ENCODE peak calls at places on chromosome 1, in six cellular contexts. Z is ascending aorta; H is endodermal cell; Y is RWPE2; O is A549; V is CD8-positive, alpha-beta T cell. I is an unnamed sample.
A peak's percentile ranks its signal among the peaks of the same experiment; 100 is the strongest.

GRCh38 chr1:28123461-28123961 is 35.1 kb upstream of the EYA3 start:
- DNase-seq in O (peak; percentile 62), H (no peak), V (no peak), Y (no peak), Z (no peak), I (peak; percentile 26)

GRCh38 chr1:96416111-96416595 is 305.4 kb upstream of the PTBP2 start:
- DNase-seq in H (no peak), Z (peak; percentile 87), V (no peak), O (no peak), Y (peak; percentile 73), I (peak; percentile 75)

GRCh38 chr1:28249013-28249870 is 10.1 kb upstream of the SESN2 start:
- DNase-seq in O (peak; percentile 83), Y (no peak), V (peak; percentile 35), H (no peak), Z (peak; percentile 83), I (peak; percentile 89)

GRCh38 chr1:23984417-23985186 is 4.5 kb upstream of the SRSF10 start:
- DNase-seq in Z (no peak), O (peak; percentile 45), Y (peak; percentile 81), H (no peak), V (no peak), I (peak; percentile 31)

GRCh38 chr1:221873663-221874062 is 131.8 kb upstream of the DUSP10 start:
- DNase-seq in O (no peak), Z (no peak), V (no peak), Y (no peak), H (no peak), I (no peak)

GRCh38 chr1:222326004-222326709 is 221.7 kb downstream of the HHIPL2 start:
- DNase-seq in Z (no peak), O (no peak), Y (no peak), V (no peak), H (no peak), I (no peak)

GRCh38 chr1:224433671-224434446 is 738 bp downstream of the WDR26 start:
- DNase-seq in H (peak; percentile 68), O (no peak), Z (peak; percentile 75), V (peak; percentile 46), Y (no peak), I (no peak)

GRCh38 chr1:199054706-199055105 is 415.9 kb downstream of the PTPRC start:
- DNase-seq in Z (no peak), H (no peak), V (no peak), Y (no peak), O (no peak), I (no peak)

GRCh38 chr1:24080131-24080530 is 31.8 kb downstream of the MYOM3 start:
- DNase-seq in Y (no peak), Z (no peak), V (no peak), O (no peak), H (no peak), I (no peak)

GRCh38 chr1:174995121-174995520 is 4.6 kb upstream of the CACYBP start:
- DNase-seq in Z (no peak), Y (no peak), O (no peak), H (no peak), V (no peak), I (no peak)

GRCh38 chr1:209900734-209901133 is 37.3 kb upstream of the SYT14 start:
- DNase-seq in Z (no peak), H (no peak), V (no peak), O (no peak), Y (no peak), I (peak; percentile 71)

GRCh38 chr1:174051956-174052355 is 29.8 kb upstream of the RC3H1 start:
- DNase-seq in Y (no peak), O (no peak), V (no peak), H (no peak), Z (no peak), I (no peak)

GRCh38 chr1:37940299-37940947 is 6.4 kb downstream of the INPP5B start:
- DNase-seq in Y (no peak), O (no peak), Z (no peak), H (no peak), V (no peak), I (no peak)

GRCh38 chr1:20048563-20048962 is 21.4 kb upstream of the PLA2G5 start:
- DNase-seq in V (no peak), O (no peak), Z (no peak), Y (no peak), H (no peak), I (no peak)

GRCh38 chr1:180247580-180247979 is 17.5 kb downstream of the LHX4 start:
- DNase-seq in O (no peak), Y (no peak), V (no peak), Z (no peak), H (no peak), I (no peak)

GRCh38 chr1:180249725-180250498 is 19.8 kb downstream of the LHX4 start:
- DNase-seq in Z (no peak), V (no peak), Y (no peak), H (no peak), O (no peak), I (no peak)

GRCh38 chr1:180250499-180250770 is 20.4 kb downstream of the LHX4 start:
- DNase-seq in V (no peak), Z (no peak), H (no peak), Y (peak; percentile 52), O (no peak), I (no peak)

GRCh38 chr1:180248176-180248575 is 18.1 kb downstream of the LHX4 start:
- DNase-seq in Z (no peak), H (no peak), V (no peak), Y (no peak), O (no peak), I (no peak)

GRCh38 chr1:180248731-180249681 is 18.9 kb downstream of the LHX4 start:
- DNase-seq in Y (peak; percentile 38), V (no peak), Z (no peak), O (no peak), H (peak; percentile 90), I (no peak)
- TF ChIP-seq CTCF in Y (no peak), V (no peak), Z (no peak), O (no peak), H (peak; percentile 75), I (no peak)

GRCh38 chr1:32321712-32322291 is 14.2 kb downstream of the MARCKSL1 start:
- DNase-seq in O (peak; percentile 88), H (no peak), V (peak; percentile 33), Z (no peak), Y (no peak), I (no peak)
- H3K27ac ChIP-seq in O (peak overlapping the region; percentile 87), H (no peak overlapping the region), V (peak overlapping the region; percentile 29), Z (no peak overlapping the region), Y (no peak overlapping the region), I (peak overlapping the region; percentile 11)

GRCh38 chr1:161373442-161373841 is 5.8 kb upstream of the CFAP126 start:
- DNase-seq in O (no peak), V (no peak), H (no peak), Z (no peak), Y (no peak), I (no peak)

GRCh38 chr1:161364332-161364731 is 3.3 kb downstream of the CFAP126 start:
- DNase-seq in Y (no peak), O (no peak), V (no peak), H (no peak), Z (no peak), I (no peak)

GRCh38 chr1:161365207-161365606 is 2.5 kb downstream of the CFAP126 start:
- DNase-seq in Y (no peak), O (no peak), H (no peak), V (no peak), Z (no peak), I (no peak)

DNA sequence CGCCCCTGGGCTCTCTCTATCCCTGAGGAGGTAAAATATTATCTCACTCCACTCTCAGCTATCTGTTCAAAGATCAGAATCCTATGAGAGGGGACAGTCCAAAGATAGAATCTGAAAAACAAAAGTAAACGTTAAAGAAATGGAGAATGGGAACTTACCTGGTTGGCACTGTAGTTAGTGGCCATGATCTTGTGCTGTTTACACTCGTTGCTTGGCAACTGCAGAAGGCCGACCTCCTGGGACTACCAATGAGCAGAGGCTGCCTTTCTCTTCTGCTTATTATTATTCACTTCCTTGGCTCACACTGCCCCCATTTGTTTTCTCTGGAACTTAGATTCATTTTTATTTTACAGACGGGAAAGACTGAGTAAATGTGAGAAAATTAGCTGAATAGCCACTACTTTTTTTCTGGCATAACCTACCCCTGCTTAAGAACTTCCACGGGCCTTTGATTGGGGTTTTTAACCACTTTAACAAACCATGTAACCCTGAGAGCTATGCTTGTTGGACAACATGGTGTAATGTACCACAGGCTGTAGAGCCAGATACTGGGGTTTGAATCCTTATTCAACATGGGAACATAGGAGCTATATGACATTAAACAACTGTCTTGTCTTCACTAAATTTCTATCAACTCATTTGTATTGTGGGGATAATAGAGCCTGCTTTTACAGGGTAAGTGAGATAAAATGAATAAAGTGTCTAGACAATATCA is at the start of gene CFAP126:
- DNase-seq in H (peak; percentile 85), Z (peak; percentile 86), Y (no peak), V (peak; percentile 39), O (peak; percentile 77), I (peak; percentile 78)
- TF ChIP-seq CTCF in H (peak; percentile 23), Z (no peak), Y (peak; percentile 20), V (no peak), O (peak; percentile 21), I (no peak)

GRCh38 chr1:218568962-218569530 is 223.9 kb downstream of the TGFB2 start:
- DNase-seq in V (no peak), O (no peak), H (no peak), Z (no peak), Y (no peak), I (no peak)
- H3K27ac ChIP-seq in V (no peak overlapping the region), O (no peak overlapping the region), H (no peak overlapping the region), Z (no peak overlapping the region), Y (peak overlapping the region; percentile 33), I (no peak overlapping the region)